ENCODE peak calls at places on chromosomes 2 and 18, in five cellular contexts. M is K562, N is HepG2, B is HEK293T, P is SK-N-SH. A is an unnamed sample.

GRCh38 chr18:59690216-59691045 is 6.8 kb downstream of the CCBE1 start:
- DNase-seq in M (no peak), N (no peak), B (no peak), P (no peak), A (no peak)

GRCh38 chr2:205758498-205758897 is 76.2 kb downstream of the NRP2 start:
- DNase-seq in M (no peak), N (no peak), B (no peak), P (no peak), A (no peak)

GRCh38 chr18:70126832-70127231 is 78.7 kb downstream of the RTTN start:
- DNase-seq in M (no peak), N (no peak), B (no peak), P (peak), A (no peak)

GRCh38 chr18:52907942-52908341 is 567.9 kb downstream of the DCC start:
- DNase-seq in M (no peak), N (no peak), B (no peak), P (no peak), A (no peak)

GRCh38 chr2:57022496-57022895 is 838.7 kb downstream of the CCDC85A start:
- DNase-seq in M (no peak), N (no peak), B (no peak), P (no peak), A (no peak)

GRCh38 chr18:48164096-48164475 is 233.6 kb upstream of the SMAD2 start:
- DNase-seq in M (no peak), N (no peak), B (no peak), P (peak), A (no peak)

GRCh38 chr2:144183744-144184143 is 336.2 kb downstream of the ZEB2 start:
- DNase-seq in M (no peak), N (no peak), B (no peak), P (no peak), A (peak)

GRCh38 chr18:79400091-79400590 is 4.4 kb downstream of the NFATC1 start:
- DNase-seq in M (peak), N (no peak), B (peak), P (no peak), A (no peak)

GRCh38 chr2:33469238-33469637 is 7.2 kb upstream of the RASGRP3 start:
- DNase-seq in M (no peak), N (no peak), B (no peak), P (no peak), A (no peak)

GRCh38 chr2:109467701-109468100 is 146.1 kb downstream of the SEPTIN10 start:
- DNase-seq in M (no peak), N (no peak), B (no peak), P (peak), A (no peak)

GRCh38 chr18:44214396-44214795 is 466.3 kb upstream of the SETBP1 start:
- DNase-seq in M (no peak), N (no peak), B (no peak), P (no peak), A (no peak)

GRCh38 chr18:55116855-55117254 is 157.6 kb upstream of the CCDC68 start:
- DNase-seq in M (no peak), N (no peak), B (no peak), P (no peak), A (no peak)

GRCh38 chr2:191295088-191295487 is 49.9 kb downstream of the MYO1B start:
- DNase-seq in M (no peak), N (no peak), B (no peak), P (no peak), A (no peak)

GRCh38 chr18:7548721-7549120 is 18.4 kb upstream of the PTPRM start:
- DNase-seq in M (no peak), N (no peak), B (no peak), P (no peak), A (no peak)

GRCh38 chr18:63376493-63377053 is 9.6 kb upstream of the KDSR start:
- DNase-seq in M (no peak), N (no peak), B (no peak), P (no peak), A (no peak)

GRCh38 chr2:199818001-199818400 is 33.0 kb downstream of the FTCDNL1 start:
- DNase-seq in M (no peak), N (no peak), B (no peak), P (no peak), A (no peak)

GRCh38 chr2:74481961-74482800 is 617 bp downstream of the CCDC142 start:
- DNase-seq in M (peak), N (no peak), B (peak), P (peak), A (no peak)

GRCh38 chr2:41764919-41765318 is 282.9 kb upstream of the PKDCC start:
- DNase-seq in M (no peak), N (no peak), B (no peak), P (no peak), A (no peak)

GRCh38 chr2:172339431-172340010 is 87.9 kb upstream of the ITGA6 start:
- DNase-seq in M (no peak), N (peak), B (no peak), P (no peak), A (no peak)

DNA sequence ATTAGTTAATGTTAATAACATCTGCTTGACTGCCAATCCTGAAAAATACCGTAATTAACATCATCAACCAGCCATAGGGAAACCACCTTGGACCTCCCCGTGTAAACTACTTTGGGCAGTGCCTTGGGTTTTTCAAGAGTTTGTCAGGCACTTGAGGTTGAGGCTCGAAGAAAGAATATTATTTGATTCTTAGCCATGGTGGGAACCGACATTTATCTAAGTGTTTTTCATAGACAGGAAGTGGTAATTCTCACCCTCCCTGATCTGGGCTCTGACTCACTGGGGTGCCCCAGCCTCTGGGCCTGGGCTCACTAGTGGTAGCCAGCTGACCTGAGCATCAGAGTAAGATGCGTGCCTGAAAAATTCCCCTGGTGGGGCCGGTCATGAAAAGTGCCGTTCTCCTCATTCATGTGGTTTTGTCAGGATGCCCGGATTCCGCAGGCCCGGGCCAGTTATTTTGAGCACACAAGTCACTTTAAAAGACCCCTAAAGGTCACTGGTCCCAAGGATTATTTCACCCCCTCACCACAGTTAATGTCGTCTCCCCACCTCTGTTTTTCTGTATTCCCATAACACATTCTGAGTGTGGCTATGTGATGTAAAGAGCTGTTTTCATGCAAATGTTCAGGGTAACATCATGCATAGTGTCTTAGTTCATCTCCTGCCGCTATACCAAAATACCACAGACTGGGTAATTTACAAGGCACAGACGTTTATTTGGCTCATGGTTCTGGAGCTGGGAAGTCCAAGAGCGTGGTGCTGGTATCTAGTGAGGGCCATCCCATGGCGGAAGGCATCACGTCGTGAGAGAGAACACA is 21.6 kb upstream of the SPATA3 start:
- DNase-seq in M (no peak), N (no peak), B (no peak), P (no peak), A (peak)
- TF ChIP-seq FOXM1 in M (no peak), N (no peak), B (no peak), P (no peak), A (peak)

GRCh38 chr18:77481541-77481940 is 231.9 kb downstream of the GALR1 start:
- DNase-seq in M (no peak), N (no peak), B (no peak), P (no peak), A (no peak)

GRCh38 chr18:77487951-77488740 is 238.5 kb downstream of the GALR1 start:
- DNase-seq in M (no peak), N (no peak), B (no peak), P (no peak), A (no peak)

GRCh38 chr18:77482190-77482928 is 232.7 kb downstream of the GALR1 start:
- DNase-seq in M (no peak), N (no peak), B (no peak), P (no peak), A (no peak)

DNA sequence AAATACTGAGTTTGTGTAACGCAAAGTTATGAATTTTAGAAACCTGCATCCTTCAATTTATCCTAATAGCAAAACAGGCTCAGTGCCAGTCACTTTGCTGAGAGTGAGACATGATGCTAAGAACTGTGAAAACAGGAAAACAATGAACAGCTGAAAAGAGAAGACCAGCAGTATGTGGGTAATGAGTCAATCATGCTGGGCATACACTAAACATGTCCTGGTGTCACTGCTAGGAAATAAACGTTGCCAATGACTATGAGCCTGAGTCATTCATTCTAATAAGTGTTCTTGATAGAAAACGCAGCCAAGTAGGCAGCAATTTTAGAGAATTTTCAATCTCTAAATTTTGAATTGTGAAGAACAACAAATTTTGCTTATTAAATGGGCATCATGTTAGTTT is 237.3 kb downstream of the GALR1 start:
- DNase-seq in M (no peak), N (no peak), B (no peak), P (no peak), A (no peak)
- TF ChIP-seq FOXM1 in M (no peak), N (no peak), B (no peak), P (no peak), A (no peak)

GRCh38 chr2:154709215-154709614 is 10.7 kb downstream of the KCNJ3 start:
- DNase-seq in M (no peak), N (no peak), B (no peak), P (no peak), A (no peak)
- TF ChIP-seq FOXM1 in M (no peak), N (no peak), B (no peak), P (no peak), A (no peak)

GRCh38 chr2:176110975-176111663 is 4.0 kb downstream of the HOXD11 start:
- DNase-seq in M (peak), N (peak), B (no peak), P (peak), A (no peak)
- TF ChIP-seq FOXM1 in M (no peak), N (no peak), B (no peak), P (no peak), A (no peak)

GRCh38 chr2:219543596-219544358 is at the start of the genes CHPF and TMEM198:
- DNase-seq in M (peak), N (peak), B (peak), P (peak), A (peak)
- TF ChIP-seq FOXM1 in M (peak), N (peak), B (peak), P (no peak), A (no peak)

GRCh38 chr2:239190921-239191885 is 209.6 kb downstream of the HDAC4 start:
- DNase-seq in M (no peak), N (no peak), B (no peak), P (no peak), A (no peak)
- TF ChIP-seq FOXM1 in M (no peak), N (no peak), B (no peak), P (no peak), A (no peak)

DNA sequence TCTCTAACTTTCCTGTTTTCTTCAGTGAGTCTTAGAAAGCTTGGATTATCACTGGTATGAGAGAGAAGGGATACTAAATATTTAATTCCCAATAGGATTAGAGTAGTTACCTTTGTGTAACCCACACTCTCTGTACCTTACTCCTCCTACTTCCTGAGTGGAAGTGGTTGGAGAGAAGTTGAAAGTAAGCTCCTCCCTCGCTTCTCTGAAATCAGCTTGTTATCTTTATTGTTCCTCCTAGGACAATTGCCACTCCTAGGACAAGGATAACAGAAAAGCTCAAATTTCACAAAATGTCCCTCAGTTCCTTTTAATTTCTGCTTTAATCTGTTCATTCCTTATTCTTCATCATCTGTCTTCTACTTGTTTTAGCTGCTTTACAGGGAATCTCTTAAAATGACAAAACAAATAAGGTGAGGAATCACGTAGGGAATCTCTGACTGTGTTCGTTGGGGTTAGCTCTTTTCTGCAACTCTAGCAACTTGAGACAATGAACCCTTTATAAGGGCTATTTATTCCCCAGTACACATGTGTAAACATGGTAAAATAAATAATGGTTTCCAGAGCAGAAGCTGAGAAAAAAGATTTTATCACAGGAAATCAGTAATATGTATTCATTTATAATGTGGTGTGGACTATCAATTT is 8.6 kb downstream of the ITPRID2 start:
- DNase-seq in M (no peak), N (peak), B (no peak), P (no peak), A (no peak)
- TF ChIP-seq FOXM1 in M (no peak), N (no peak), B (no peak), P (no peak), A (no peak)

A was measured in GM12878.